ENCODE peak calls at places on chromosome 19, in six cellular contexts. One of them, this sample, is unnamed.
A peak's percentile ranks its signal among the peaks of the same experiment; 100 is the strongest.

GRCh38 chr19:7488736-7489353 is at the start of gene PEX11G:
- DNase-seq in tibial nerve: peak; percentile 75
- DNase-seq in body of pancreas: peak; percentile 91
- DNase-seq in sigmoid colon: peak; percentile 95
- DNase-seq in vagina: no peak
- DNase-seq in heart right ventricle: peak; percentile 92
- DNase-seq in this sample: peak; percentile 89

GRCh38 chr19:28980236-28980868 is 232.6 kb downstream of the UQCRFS1 start:
- DNase-seq in body of pancreas: no peak
- DNase-seq in heart right ventricle: no peak
- DNase-seq in sigmoid colon: no peak
- DNase-seq in tibial nerve: no peak
- DNase-seq in vagina: no peak
- DNase-seq in this sample: peak; percentile 49

GRCh38 chr19:8145969-8146368 is 3.4 kb downstream of the FBN3 start:
- DNase-seq in body of pancreas: peak; percentile 75
- DNase-seq in sigmoid colon: no peak
- DNase-seq in vagina: no peak
- DNase-seq in tibial nerve: no peak
- DNase-seq in heart right ventricle: no peak
- DNase-seq in this sample: no peak

GRCh38 chr19:43618921-43619261 is 538 bp downstream of the ZNF428 start:
- DNase-seq in sigmoid colon: no peak
- DNase-seq in body of pancreas: no peak
- DNase-seq in vagina: no peak
- DNase-seq in heart right ventricle: no peak
- DNase-seq in tibial nerve: no peak
- DNase-seq in this sample: peak; percentile 50

GRCh38 chr19:940591-941291 is 14.9 kb downstream of the ARID3A start:
- DNase-seq in vagina: no peak
- DNase-seq in heart right ventricle: no peak
- DNase-seq in sigmoid colon: peak; percentile 87
- DNase-seq in tibial nerve: peak; percentile 59
- DNase-seq in body of pancreas: peak; percentile 91
- DNase-seq in this sample: peak; percentile 88

GRCh38 chr19:9875796-9876195 is 40.7 kb downstream of the PIN1 start:
- DNase-seq in vagina: no peak
- DNase-seq in sigmoid colon: no peak
- DNase-seq in heart right ventricle: no peak
- DNase-seq in body of pancreas: no peak
- DNase-seq in tibial nerve: no peak
- DNase-seq in this sample: no peak

GRCh38 chr19:10624585-10624984 is 768 bp upstream of the SLC44A2 start:
- DNase-seq in sigmoid colon: no peak
- DNase-seq in tibial nerve: no peak
- DNase-seq in vagina: no peak
- DNase-seq in body of pancreas: no peak
- DNase-seq in heart right ventricle: no peak
- DNase-seq in this sample: no peak

GRCh38 chr19:4059931-4060620 is 6.6 kb downstream of the ZBTB7A start:
- DNase-seq in sigmoid colon: peak; percentile 90
- DNase-seq in vagina: peak; percentile 87
- DNase-seq in heart right ventricle: peak; percentile 74
- DNase-seq in body of pancreas: peak; percentile 53
- DNase-seq in tibial nerve: peak; percentile 58
- DNase-seq in this sample: no peak

GRCh38 chr19:19460258-19460731 is 54.8 kb downstream of the GATAD2A start:
- DNase-seq in sigmoid colon: no peak
- DNase-seq in tibial nerve: no peak
- DNase-seq in body of pancreas: no peak
- DNase-seq in vagina: no peak
- DNase-seq in heart right ventricle: no peak
- DNase-seq in this sample: no peak

GRCh38 chr19:10262771-10263170 is 8.1 kb upstream of the ICAM1 start:
- DNase-seq in heart right ventricle: no peak
- DNase-seq in vagina: no peak
- DNase-seq in tibial nerve: no peak
- DNase-seq in body of pancreas: no peak
- DNase-seq in sigmoid colon: no peak
- DNase-seq in this sample: no peak

GRCh38 chr19:7544626-7545025 is 9.1 kb downstream of the PNPLA6 start:
- DNase-seq in vagina: no peak
- DNase-seq in heart right ventricle: no peak
- DNase-seq in sigmoid colon: no peak
- DNase-seq in body of pancreas: peak; percentile 35
- DNase-seq in tibial nerve: no peak
- DNase-seq in this sample: no peak

GRCh38 chr19:3132971-3133792 is 2.7 kb upstream of the GNA15 start:
- DNase-seq in body of pancreas: peak; percentile 72
- DNase-seq in vagina: no peak
- DNase-seq in tibial nerve: no peak
- DNase-seq in sigmoid colon: no peak
- DNase-seq in heart right ventricle: no peak
- DNase-seq in this sample: no peak

GRCh38 chr19:784541-784940 is 12.7 kb upstream of the PTBP1 start:
- DNase-seq in sigmoid colon: no peak
- DNase-seq in tibial nerve: no peak
- DNase-seq in body of pancreas: peak; percentile 59
- DNase-seq in vagina: no peak
- DNase-seq in heart right ventricle: no peak
- DNase-seq in this sample: no peak

GRCh38 chr19:48085904-48086864 is 24.4 kb downstream of the PLA2G4C start:
- DNase-seq in tibial nerve: no peak
- DNase-seq in body of pancreas: no peak
- DNase-seq in vagina: no peak
- DNase-seq in sigmoid colon: no peak
- DNase-seq in heart right ventricle: no peak
- DNase-seq in this sample: peak; percentile 60

GRCh38 chr19:42323473-42323851 is 2.0 kb upstream of the MEGF8 start:
- DNase-seq in vagina: no peak
- DNase-seq in body of pancreas: no peak
- DNase-seq in tibial nerve: no peak
- DNase-seq in heart right ventricle: no peak
- DNase-seq in sigmoid colon: no peak
- DNase-seq in this sample: no peak
- H3K27me3 ChIP-seq in vagina: peaks cover 14% of the 10 kb centered on the region
- H3K27me3 ChIP-seq in body of pancreas: no peaks in the 10 kb centered on the region
- H3K27me3 ChIP-seq in tibial nerve: peaks cover 33% of the 10 kb centered on the region
- H3K27me3 ChIP-seq in heart right ventricle: peaks cover 13% of the 10 kb centered on the region
- H3K27me3 ChIP-seq in sigmoid colon: peaks cover 18% of the 10 kb centered on the region
- H3K27me3 ChIP-seq in this sample: no peaks in the 10 kb centered on the region

DNA sequence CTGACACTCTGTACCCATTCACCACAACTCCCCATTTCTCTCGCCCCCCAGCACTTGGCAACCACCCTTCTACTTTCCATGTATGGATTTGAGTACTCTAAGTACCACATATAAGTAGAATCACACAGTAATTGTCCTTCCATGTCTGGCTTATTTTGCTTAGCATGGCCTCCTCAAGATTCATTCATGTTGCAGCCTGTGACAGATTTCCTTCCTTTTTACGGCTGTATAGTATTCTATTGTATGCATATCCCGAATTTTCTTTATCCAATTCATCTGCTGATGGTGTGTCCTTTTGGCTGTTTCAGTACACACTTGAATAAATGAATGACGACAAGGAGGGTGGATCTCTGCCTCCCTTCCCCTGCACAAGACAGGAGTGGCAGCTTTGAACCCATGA is 95.1 kb downstream of the ZNF536 start:
- DNase-seq in heart right ventricle: no peak
- DNase-seq in vagina: no peak
- DNase-seq in body of pancreas: no peak
- DNase-seq in tibial nerve: no peak
- DNase-seq in sigmoid colon: no peak
- DNase-seq in this sample: no peak
- H3K4me3 ChIP-seq in heart right ventricle: no peak overlapping the region
- H3K4me3 ChIP-seq in vagina: no peak overlapping the region
- H3K4me3 ChIP-seq in body of pancreas: no peak overlapping the region
- H3K4me3 ChIP-seq in tibial nerve: no peak overlapping the region
- H3K4me3 ChIP-seq in sigmoid colon: no peak overlapping the region
- H3K4me3 ChIP-seq in this sample: no peak overlapping the region

GRCh38 chr19:15894359-15894758 is 3.5 kb downstream of the CYP4F2 start:
- DNase-seq in tibial nerve: no peak
- DNase-seq in sigmoid colon: no peak
- DNase-seq in heart right ventricle: no peak
- DNase-seq in vagina: no peak
- DNase-seq in body of pancreas: no peak
- DNase-seq in this sample: no peak
- H3K27me3 ChIP-seq in tibial nerve: peaks cover under 1% of the 10 kb centered on the region
- H3K27me3 ChIP-seq in sigmoid colon: no peaks in the 10 kb centered on the region
- H3K27me3 ChIP-seq in heart right ventricle: no peaks in the 10 kb centered on the region
- H3K27me3 ChIP-seq in vagina: no peaks in the 10 kb centered on the region
- H3K27me3 ChIP-seq in body of pancreas: no peaks in the 10 kb centered on the region
- H3K27me3 ChIP-seq in this sample: peaks cover 10% of the 10 kb centered on the region

DNA sequence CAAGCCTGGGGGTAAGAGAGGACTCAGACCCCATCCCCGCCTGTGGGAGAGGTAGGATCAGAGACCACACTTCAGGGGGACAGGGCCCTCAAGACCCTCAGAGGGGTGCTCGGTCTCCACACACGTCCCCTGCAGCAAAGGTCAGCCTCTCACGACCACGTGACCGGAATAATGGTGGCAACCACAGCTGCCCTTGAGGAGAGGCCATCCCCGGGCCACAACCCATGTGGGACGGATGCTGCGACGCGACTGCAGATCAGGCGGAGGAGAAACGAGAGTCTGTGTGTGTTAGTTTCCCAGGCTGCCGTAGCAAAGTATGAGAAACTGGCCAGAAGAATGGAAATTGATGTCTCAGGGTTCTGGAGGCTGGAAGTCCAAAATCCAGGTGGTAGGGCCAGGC is 8.9 kb downstream of the MED25 start:
- DNase-seq in tibial nerve: no peak
- DNase-seq in body of pancreas: no peak
- DNase-seq in vagina: no peak
- DNase-seq in heart right ventricle: no peak
- DNase-seq in sigmoid colon: no peak
- DNase-seq in this sample: no peak
- H3K4me3 ChIP-seq in tibial nerve: no peak overlapping the region
- H3K4me3 ChIP-seq in body of pancreas: no peak overlapping the region
- H3K4me3 ChIP-seq in vagina: no peak overlapping the region
- H3K4me3 ChIP-seq in heart right ventricle: no peak overlapping the region
- H3K4me3 ChIP-seq in sigmoid colon: no peak overlapping the region
- H3K4me3 ChIP-seq in this sample: no peak overlapping the region

GRCh38 chr19:57788114-57788692 is 18.7 kb downstream of the ZNF586 start:
- DNase-seq in heart right ventricle: no peak
- DNase-seq in body of pancreas: no peak
- DNase-seq in tibial nerve: no peak
- DNase-seq in sigmoid colon: no peak
- DNase-seq in vagina: no peak
- DNase-seq in this sample: no peak

GRCh38 chr19:57789288-57789687 is 19.8 kb downstream of the ZNF586 start:
- DNase-seq in tibial nerve: no peak
- DNase-seq in vagina: no peak
- DNase-seq in heart right ventricle: no peak
- DNase-seq in body of pancreas: no peak
- DNase-seq in sigmoid colon: no peak
- DNase-seq in this sample: no peak

GRCh38 chr19:57786286-57786685 is 16.8 kb downstream of the ZNF586 start:
- DNase-seq in body of pancreas: no peak
- DNase-seq in tibial nerve: no peak
- DNase-seq in heart right ventricle: no peak
- DNase-seq in vagina: no peak
- DNase-seq in sigmoid colon: no peak
- DNase-seq in this sample: no peak

GRCh38 chr19:57786906-57787305 is 17.4 kb downstream of the ZNF586 start:
- DNase-seq in body of pancreas: no peak
- DNase-seq in tibial nerve: no peak
- DNase-seq in vagina: no peak
- DNase-seq in sigmoid colon: no peak
- DNase-seq in heart right ventricle: no peak
- DNase-seq in this sample: no peak
- H3K27me3 ChIP-seq in body of pancreas: no peaks in the 10 kb centered on the region
- H3K27me3 ChIP-seq in tibial nerve: no peaks in the 10 kb centered on the region
- H3K27me3 ChIP-seq in vagina: no peaks in the 10 kb centered on the region
- H3K27me3 ChIP-seq in sigmoid colon: no peaks in the 10 kb centered on the region
- H3K27me3 ChIP-seq in heart right ventricle: no peaks in the 10 kb centered on the region
- H3K27me3 ChIP-seq in this sample: no peaks in the 10 kb centered on the region

DNA sequence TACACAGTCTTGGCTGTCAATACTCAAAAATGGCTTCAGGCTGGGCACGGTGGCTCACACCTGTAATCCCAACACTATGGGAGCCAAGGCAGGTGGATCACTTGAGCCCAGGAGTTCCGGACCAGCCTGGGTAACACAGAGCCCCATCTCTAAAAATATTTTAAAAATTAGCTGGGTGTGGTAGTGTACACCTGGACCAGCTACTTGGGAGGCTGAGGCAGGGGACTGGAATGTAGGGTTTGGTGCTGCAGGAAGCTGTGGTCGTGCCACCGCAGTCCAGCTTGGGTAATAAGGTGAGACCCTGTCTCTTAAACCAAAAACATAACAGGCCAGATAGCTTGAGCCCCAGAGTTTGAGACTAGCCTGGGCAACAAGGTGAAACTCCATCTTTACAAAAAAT is 6.7 kb upstream of the CHERP start:
- DNase-seq in heart right ventricle: no peak
- DNase-seq in body of pancreas: no peak
- DNase-seq in sigmoid colon: no peak
- DNase-seq in tibial nerve: no peak
- DNase-seq in vagina: no peak
- DNase-seq in this sample: no peak
- H3K4me3 ChIP-seq in heart right ventricle: no peak overlapping the region
- H3K4me3 ChIP-seq in body of pancreas: no peak overlapping the region
- H3K4me3 ChIP-seq in sigmoid colon: no peak overlapping the region
- H3K4me3 ChIP-seq in tibial nerve: no peak overlapping the region
- H3K4me3 ChIP-seq in vagina: no peak overlapping the region
- H3K4me3 ChIP-seq in this sample: no peak overlapping the region

GRCh38 chr19:41922585-41922984 is 5.7 kb downstream of the ERFL start:
- DNase-seq in vagina: no peak
- DNase-seq in sigmoid colon: no peak
- DNase-seq in body of pancreas: no peak
- DNase-seq in heart right ventricle: no peak
- DNase-seq in tibial nerve: no peak
- DNase-seq in this sample: no peak
- H3K27me3 ChIP-seq in vagina: peaks cover 16% of the 10 kb centered on the region
- H3K27me3 ChIP-seq in sigmoid colon: peaks cover 65% of the 10 kb centered on the region
- H3K27me3 ChIP-seq in body of pancreas: no peaks in the 10 kb centered on the region
- H3K27me3 ChIP-seq in heart right ventricle: peaks cover 31% of the 10 kb centered on the region
- H3K27me3 ChIP-seq in tibial nerve: peaks cover 97% of the 10 kb centered on the region
- H3K27me3 ChIP-seq in this sample: peaks cover 41% of the 10 kb centered on the region

GRCh38 chr19:49689133-49690072 is at the start of gene ADM5:
- DNase-seq in heart right ventricle: no peak
- DNase-seq in tibial nerve: no peak
- DNase-seq in vagina: no peak
- DNase-seq in body of pancreas: peak; percentile 78
- DNase-seq in sigmoid colon: no peak
- DNase-seq in this sample: no peak
- H3K4me3 ChIP-seq in heart right ventricle: peak within 1 kb of the TSS; percentile 43
- H3K4me3 ChIP-seq in tibial nerve: peak within 1 kb of the TSS; percentile 24
- H3K4me3 ChIP-seq in vagina: peak within 1 kb of the TSS; percentile 49
- H3K4me3 ChIP-seq in body of pancreas: peak within 1 kb of the TSS; percentile 18
- H3K4me3 ChIP-seq in sigmoid colon: peak within 1 kb of the TSS; percentile 44
- H3K4me3 ChIP-seq in this sample: no peak within 1 kb of the TSS